ENCODE peak calls at places on chromosomes 11 and 22, in four cellular contexts. P is iPS DF 19.7, H is iris pigment epithelial cell, V is M059J. M is an unnamed sample.

GRCh38 chr11:44943696-44944095 is 7.0 kb downstream of the TP53I11 start:
- DNase-seq in P (no peak), H (no peak), V (no peak), M (peak; percentile 79)

GRCh38 chr22:50303848-50304527 is 3.5 kb downstream of the PLXNB2 start:
- DNase-seq in P (no peak), H (no peak), V (no peak), M (peak; percentile 73)

GRCh38 chr11:117868815-117869642 is 7.4 kb downstream of the FXYD6 start:
- DNase-seq in P (no peak), H (no peak), V (no peak), M (no peak)

GRCh38 chr22:26169312-26170111 is at the start of gene SEZ6L:
- DNase-seq in P (no peak), H (no peak), V (no peak), M (peak; percentile 6)

GRCh38 chr11:94629741-94630140 is 62.6 kb downstream of the PIWIL4 start:
- DNase-seq in P (no peak), H (no peak), V (no peak), M (no peak)

GRCh38 chr22:47007496-47007895 is 245.0 kb downstream of the TBC1D22A start:
- DNase-seq in P (no peak), H (no peak), V (no peak), M (no peak)

GRCh38 chr11:65911682-65912568 is 6.9 kb downstream of the C11orf68 start:
- DNase-seq in P (no peak), H (peak; percentile 27), V (peak; percentile 99), M (peak; percentile 84)

GRCh38 chr11:45820211-45820857 is 15.4 kb downstream of the SLC35C1 start:
- DNase-seq in P (no peak), H (no peak), V (no peak), M (no peak)

GRCh38 chr11:44596541-44597276 is 31.2 kb downstream of the CD82 start:
- DNase-seq in P (no peak), H (no peak), V (peak; percentile 27), M (no peak)

GRCh38 chr11:40683010-40683409 is 776.4 kb downstream of the LRRC4C start:
- DNase-seq in P (no peak), H (no peak), V (peak; percentile 0), M (no peak)

GRCh38 chr11:106988151-106988806 is 30.0 kb downstream of the GUCY1A2 start:
- DNase-seq in P (no peak), H (peak; percentile 79), V (peak; percentile 63), M (no peak)

GRCh38 chr11:44454686-44455085 is 110.8 kb upstream of the CD82 start:
- DNase-seq in P (no peak), H (no peak), V (no peak), M (no peak)

GRCh38 chr11:96481204-96481603 is 91.4 kb downstream of the JRKL start:
- DNase-seq in P (no peak), H (no peak), V (peak; percentile 14), M (no peak)

GRCh38 chr11:83292709-83293435 is 6.7 kb upstream of the CCDC90B start:
- DNase-seq in P (peak; percentile 61), H (peak; percentile 78), V (peak; percentile 75), M (peak; percentile 44)

GRCh38 chr11:2669926-2670469 is 29.8 kb downstream of the KCNQ1OT1 start:
- DNase-seq in P (no peak), H (no peak), V (no peak), M (no peak)

GRCh38 chr22:43820671-43821305 is 8.7 kb upstream of the EFCAB6 start:
- DNase-seq in P (no peak), H (no peak), V (no peak), M (peak; percentile 47)

GRCh38 chr11:5564259-5565019 is 16.1 kb upstream of the OR52H1 start:
- DNase-seq in P (no peak), H (peak; percentile 15), V (peak; percentile 35), M (no peak)

GRCh38 chr11:16769386-16769785 is 30.9 kb downstream of the C11orf58 start:
- DNase-seq in P (no peak), H (no peak), V (no peak), M (no peak)

GRCh38 chr22:40434745-40435144 is 64.4 kb downstream of the SGSM3 start:
- DNase-seq in P (no peak), H (no peak), V (no peak), M (no peak)

GRCh38 chr22:40058265-40058664 is 63.5 kb downstream of the FAM83F start:
- DNase-seq in P (no peak), H (no peak), V (no peak), M (no peak)

GRCh38 chr11:121482231-121483129 is 29.7 kb upstream of the SORL1-AS1 start:
- DNase-seq in P (no peak), H (no peak), V (no peak), M (peak; percentile 63)

GRCh38 chr11:90525962-90526361 is 303.1 kb upstream of the CHORDC1 start:
- DNase-seq in P (no peak), H (no peak), V (no peak), M (no peak)

GRCh38 chr22:43343262-43343988 is at the start of gene SCUBE1:
- DNase-seq in P (peak; percentile 23), H (peak; percentile 33), V (peak; percentile 48), M (peak; percentile 47)

GRCh38 chr11:64717268-64717578 is 5.8 kb downstream of the NRXN2 start:
- DNase-seq in P (no peak), H (no peak), V (no peak), M (no peak)

GRCh38 chr11:29135504-29135903 is 881.3 kb downstream of the KCNA4 start:
- DNase-seq in P (no peak), H (peak; percentile 82), V (peak; percentile 72), M (no peak)

GRCh38 chr11:133360860-133361688 is 171.2 kb downstream of the OPCML start:
- DNase-seq in P (no peak), H (no peak), V (no peak), M (no peak)

GRCh38 chr11:1936072-1936780 is 10.9 kb upstream of the MRPL23 start:
- DNase-seq in P (no peak), H (no peak), V (no peak), M (no peak)